ENCODE peak calls at places on chromosomes 16 and 17, in four cellular contexts. One of them, this sample, is unnamed.

GRCh38 chr16:67302076-67302475 is 22.7 kb downstream of the PLEKHG4 start:
- DNase-seq in nephron progenitor cell: no peak
- DNase-seq in GM12865: no peak
- DNase-seq in uterus: no peak
- DNase-seq in this sample: no peak

GRCh38 chr16:84362410-84362809 is 5.9 kb upstream of the ATP2C2 start:
- DNase-seq in nephron progenitor cell: no peak
- DNase-seq in GM12865: no peak
- DNase-seq in uterus: no peak
- DNase-seq in this sample: no peak

GRCh38 chr16:83402160-83402794 is 405.5 kb upstream of the HSBP1 start:
- DNase-seq in nephron progenitor cell: no peak
- DNase-seq in GM12865: no peak
- DNase-seq in uterus: no peak
- DNase-seq in this sample: no peak

GRCh38 chr16:47258874-47259461 is 115.2 kb upstream of the NETO2 start:
- DNase-seq in nephron progenitor cell: no peak
- DNase-seq in GM12865: peak; percentile 51
- DNase-seq in uterus: no peak
- DNase-seq in this sample: peak; percentile 26

GRCh38 chr16:67677712-67678111 is 11.1 kb downstream of the C16orf86 start:
- DNase-seq in nephron progenitor cell: no peak
- DNase-seq in GM12865: no peak
- DNase-seq in uterus: no peak
- DNase-seq in this sample: no peak

GRCh38 chr17:61567045-61567802 is 23.8 kb downstream of the NACA2 start:
- DNase-seq in nephron progenitor cell: no peak
- DNase-seq in GM12865: no peak
- DNase-seq in uterus: no peak
- DNase-seq in this sample: no peak

GRCh38 chr16:73154063-73154870 is 106.3 kb upstream of the ZFHX3 start:
- DNase-seq in nephron progenitor cell: no peak
- DNase-seq in GM12865: no peak
- DNase-seq in uterus: peak; percentile 21
- DNase-seq in this sample: no peak

GRCh38 chr17:71632328-71632727 is 488.5 kb upstream of the SOX9 start:
- DNase-seq in nephron progenitor cell: no peak
- DNase-seq in GM12865: no peak
- DNase-seq in uterus: no peak
- DNase-seq in this sample: peak; percentile 2

GRCh38 chr17:27242951-27243350 is 51.0 kb upstream of the WSB1 start:
- DNase-seq in nephron progenitor cell: no peak
- DNase-seq in GM12865: no peak
- DNase-seq in uterus: no peak
- DNase-seq in this sample: no peak

GRCh38 chr16:86015606-86016005 is 116.6 kb downstream of the IRF8 start:
- DNase-seq in nephron progenitor cell: no peak
- DNase-seq in GM12865: no peak
- DNase-seq in uterus: no peak
- DNase-seq in this sample: no peak

GRCh38 chr17:52158450-52159042 is at the start of gene CA10:
- DNase-seq in nephron progenitor cell: peak; percentile 47
- DNase-seq in GM12865: no peak
- DNase-seq in uterus: no peak
- DNase-seq in this sample: no peak

GRCh38 chr17:17542906-17543635 is 46.9 kb upstream of the RASD1 start:
- DNase-seq in nephron progenitor cell: no peak
- DNase-seq in GM12865: no peak
- DNase-seq in uterus: no peak
- DNase-seq in this sample: no peak

GRCh38 chr17:77616243-77616731 is 342.2 kb upstream of the TNRC6C start:
- DNase-seq in nephron progenitor cell: no peak
- DNase-seq in GM12865: no peak
- DNase-seq in uterus: no peak
- DNase-seq in this sample: no peak

GRCh38 chr17:47966079-47966519 is 4.8 kb upstream of the CDK5RAP3 start:
- DNase-seq in nephron progenitor cell: no peak
- DNase-seq in GM12865: no peak
- DNase-seq in uterus: peak; percentile 34
- DNase-seq in this sample: peak; percentile 87

GRCh38 chr17:68351395-68351794 is 60.1 kb downstream of the ARSG start:
- DNase-seq in nephron progenitor cell: no peak
- DNase-seq in GM12865: no peak
- DNase-seq in uterus: peak; percentile 56
- DNase-seq in this sample: peak; percentile 52

GRCh38 chr16:82741073-82741615 is 114.4 kb downstream of the CDH13 start:
- DNase-seq in nephron progenitor cell: no peak
- DNase-seq in GM12865: no peak
- DNase-seq in uterus: no peak
- DNase-seq in this sample: peak; percentile 89

GRCh38 chr16:81445926-81446317 is 1.3 kb downstream of the CMIP start:
- DNase-seq in nephron progenitor cell: no peak
- DNase-seq in GM12865: no peak
- DNase-seq in uterus: no peak
- DNase-seq in this sample: no peak

GRCh38 chr17:62076864-62077788 is 12.0 kb upstream of the MED13 start:
- DNase-seq in nephron progenitor cell: no peak
- DNase-seq in GM12865: no peak
- DNase-seq in uterus: no peak
- DNase-seq in this sample: no peak

GRCh38 chr17:45888392-45888791 is 6.0 kb upstream of the MAPT start:
- DNase-seq in nephron progenitor cell: no peak
- DNase-seq in GM12865: no peak
- DNase-seq in uterus: no peak
- DNase-seq in this sample: no peak

GRCh38 chr17:45893725-45894021 is 681 bp upstream of the MAPT start:
- DNase-seq in nephron progenitor cell: no peak
- DNase-seq in GM12865: no peak
- DNase-seq in uterus: no peak
- DNase-seq in this sample: no peak

GRCh38 chr17:45894022-45894784 is at the start of gene MAPT:
- DNase-seq in nephron progenitor cell: peak; percentile 94
- DNase-seq in GM12865: peak; percentile 86
- DNase-seq in uterus: peak; percentile 82
- DNase-seq in this sample: peak; percentile 88

GRCh38 chr17:45886852-45887251 is 7.5 kb upstream of the MAPT start:
- DNase-seq in nephron progenitor cell: no peak
- DNase-seq in GM12865: no peak
- DNase-seq in uterus: no peak
- DNase-seq in this sample: no peak

GRCh38 chr17:45889579-45889978 is 4.8 kb upstream of the MAPT start:
- DNase-seq in nephron progenitor cell: peak; percentile 11
- DNase-seq in GM12865: no peak
- DNase-seq in uterus: no peak
- DNase-seq in this sample: no peak
- TF ChIP-seq CTCF in nephron progenitor cell: no peak
- TF ChIP-seq CTCF in GM12865: no peak
- TF ChIP-seq CTCF in uterus: no peak
- TF ChIP-seq CTCF in this sample: no peak

GRCh38 chr17:7834554-7834890 is 505 bp downstream of the KDM6B start:
- DNase-seq in nephron progenitor cell: peak; percentile 58
- DNase-seq in GM12865: peak; percentile 67
- DNase-seq in uterus: peak; percentile 75
- DNase-seq in this sample: peak; percentile 62

GRCh38 chr17:7833795-7834553 is at the start of gene KDM6B:
- DNase-seq in nephron progenitor cell: peak; percentile 94
- DNase-seq in GM12865: peak; percentile 89
- DNase-seq in uterus: peak; percentile 95
- DNase-seq in this sample: peak; percentile 91

GRCh38 chr17:7835818-7836595 is 2.0 kb downstream of the KDM6B start:
- DNase-seq in nephron progenitor cell: peak; percentile 69
- DNase-seq in GM12865: no peak
- DNase-seq in uterus: no peak
- DNase-seq in this sample: no peak

GRCh38 chr17:7836596-7837374 is 2.8 kb downstream of the KDM6B start:
- DNase-seq in nephron progenitor cell: peak; percentile 93
- DNase-seq in GM12865: peak; percentile 93
- DNase-seq in uterus: peak; percentile 96
- DNase-seq in this sample: peak; percentile 100

DNA sequence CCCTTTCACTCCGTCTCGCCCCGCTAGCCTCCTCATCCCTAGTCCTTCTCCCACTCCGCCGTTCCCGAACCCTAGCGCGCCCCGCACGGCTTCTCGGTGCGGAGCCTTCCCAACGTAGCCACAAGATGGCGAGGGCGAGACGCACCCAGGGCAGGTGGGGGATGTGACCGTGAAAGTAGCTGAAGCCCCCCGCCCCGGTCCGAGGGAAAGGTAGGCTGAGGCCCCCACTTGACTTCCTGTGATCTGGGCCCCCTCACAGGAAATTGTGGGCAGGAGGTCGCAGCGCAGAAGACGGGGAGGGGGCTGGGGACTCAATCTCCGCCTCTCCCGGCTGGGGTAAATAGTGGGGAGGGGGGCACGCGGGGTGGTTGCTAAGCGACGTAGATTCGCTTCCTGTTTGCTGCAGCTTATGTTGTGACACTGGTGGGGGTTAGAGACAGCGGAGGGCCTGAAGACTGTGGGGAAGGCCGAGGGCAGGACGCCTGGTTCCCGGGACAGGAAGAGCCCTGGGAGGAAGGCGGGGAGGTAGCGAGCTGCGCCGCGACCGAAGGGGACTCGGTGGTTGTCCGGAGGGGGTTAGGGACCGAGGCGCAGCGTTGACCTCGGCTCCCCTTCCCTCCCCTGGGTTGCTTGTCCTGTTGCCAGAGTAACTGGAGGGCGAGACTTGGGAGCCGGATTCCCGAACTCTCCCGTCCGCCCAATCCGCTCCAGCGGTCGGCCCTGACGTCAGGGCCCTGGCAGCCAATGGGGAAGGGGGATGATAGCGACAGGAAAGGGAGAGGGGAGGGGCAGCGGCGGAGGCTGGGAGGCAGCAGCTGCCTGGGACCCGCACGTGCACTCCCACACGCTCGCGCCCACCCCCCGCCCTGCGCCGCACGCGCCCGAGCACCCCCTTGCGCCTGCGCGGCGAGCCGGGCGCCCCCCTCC is 1.1 kb downstream of the KDM6B start:
- DNase-seq in nephron progenitor cell: peak; percentile 96
- DNase-seq in GM12865: peak; percentile 97
- DNase-seq in uterus: peak; percentile 98
- DNase-seq in this sample: peak; percentile 99
- TF ChIP-seq CTCF in nephron progenitor cell: peak; percentile 58
- TF ChIP-seq CTCF in GM12865: peak; percentile 82
- TF ChIP-seq CTCF in uterus: peak; percentile 91
- TF ChIP-seq CTCF in this sample: peak; percentile 84

DNA sequence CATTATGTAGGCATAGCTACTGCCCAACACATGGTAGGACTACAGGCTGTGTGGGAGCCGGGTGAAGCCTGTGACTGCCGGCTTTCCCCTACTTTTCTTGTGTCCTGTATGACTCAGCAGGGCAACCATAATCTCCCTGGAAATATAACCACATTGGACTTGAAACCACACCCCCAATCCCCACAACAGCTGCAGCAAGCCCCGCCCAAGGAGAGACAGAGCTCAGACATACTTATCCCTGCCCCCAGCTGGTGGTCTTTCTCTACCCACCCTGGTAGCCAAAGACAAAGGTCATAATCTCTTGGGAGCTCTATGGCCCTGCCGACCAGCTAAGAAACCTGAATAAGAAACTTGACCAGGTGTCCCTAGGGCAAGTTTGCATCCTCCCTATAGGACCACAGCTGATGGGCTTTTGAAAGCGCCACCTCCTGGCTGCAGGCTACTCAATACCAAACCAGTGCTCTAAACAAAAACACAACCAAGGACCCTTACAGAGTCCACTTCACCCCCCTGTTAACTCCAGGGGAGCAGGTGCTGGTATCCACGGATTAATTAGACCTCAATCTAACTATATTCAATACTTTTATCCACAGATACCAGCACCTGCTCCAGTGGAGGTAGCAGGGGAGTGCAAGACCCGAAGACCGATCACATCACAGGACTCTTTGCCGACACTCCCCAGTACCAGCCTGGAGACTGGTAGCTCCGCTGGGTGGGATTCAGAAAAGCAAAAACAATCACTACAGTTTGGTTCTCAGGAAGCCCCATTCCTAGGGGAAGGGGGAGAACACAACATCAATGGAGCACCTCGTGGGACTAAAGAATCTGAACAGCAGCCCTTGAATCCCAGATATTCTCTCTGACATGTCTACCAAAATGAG is 91.2 kb downstream of the IRX5 start:
- DNase-seq in nephron progenitor cell: no peak
- DNase-seq in GM12865: peak; percentile 5
- DNase-seq in uterus: no peak
- DNase-seq in this sample: peak; percentile 37
- TF ChIP-seq CTCF in nephron progenitor cell: no peak
- TF ChIP-seq CTCF in GM12865: no peak
- TF ChIP-seq CTCF in uterus: no peak
- TF ChIP-seq CTCF in this sample: peak; percentile 18

DNA sequence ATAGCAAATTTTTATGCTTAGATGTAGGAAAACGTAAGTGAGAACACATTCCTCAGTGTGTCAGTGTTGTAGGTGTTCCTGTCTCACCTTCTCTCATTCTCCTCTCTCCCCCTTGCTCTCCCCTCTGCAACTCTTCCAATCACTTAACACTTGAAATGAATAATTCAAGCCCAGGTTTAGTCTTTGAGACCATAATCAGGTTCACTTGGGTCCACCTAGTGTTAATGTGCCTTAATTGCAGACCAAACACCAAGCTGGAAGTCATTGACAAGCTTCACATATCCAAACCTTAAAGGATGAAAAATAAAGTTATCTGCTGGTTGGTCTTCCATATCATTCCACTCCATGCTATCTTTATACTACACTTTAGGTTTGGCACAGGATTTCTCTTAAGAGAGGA is 37.0 kb downstream of the STXBP4 start:
- DNase-seq in nephron progenitor cell: no peak
- DNase-seq in GM12865: peak; percentile 56
- DNase-seq in uterus: no peak
- DNase-seq in this sample: peak; percentile 17
- TF ChIP-seq CTCF in nephron progenitor cell: peak; percentile 36
- TF ChIP-seq CTCF in GM12865: peak; percentile 53
- TF ChIP-seq CTCF in uterus: no peak
- TF ChIP-seq CTCF in this sample: peak; percentile 61

This sample was measured in fibroblast of villous mesenchyme.